ENCODE peak calls at places on chromosomes 1 and 21, in four cellular contexts. X is mesendoderm, P is Karpas-422, D is psoas muscle. W is an unnamed sample.
A peak's percentile ranks its signal among the peaks of the same experiment; 100 is the strongest.

GRCh38 chr1:156682166-156682890 is 5.1 kb upstream of the NES start:
- DNase-seq in X (peak; percentile 82), P (no peak), D (no peak), W (no peak)

GRCh38 chr1:162689745-162690671 is 57.7 kb downstream of the DDR2 start:
- DNase-seq in X (no peak), P (no peak), D (no peak), W (no peak)

GRCh38 chr1:233233508-233234040 is 62.0 kb downstream of the PCNX2 start:
- DNase-seq in X (peak; percentile 94), P (no peak), D (no peak), W (no peak)

GRCh38 chr1:83065952-83066727 is 932.8 kb downstream of the TTLL7 start:
- DNase-seq in X (peak; percentile 3), P (no peak), D (no peak), W (no peak)

GRCh38 chr21:38228115-38228514 is 28.7 kb upstream of the KCNJ15 start:
- DNase-seq in X (peak; percentile 73), P (no peak), D (no peak), W (peak; percentile 76)

GRCh38 chr1:77378723-77379533 is 97.1 kb downstream of the AK5 start:
- DNase-seq in X (peak; percentile 39), P (no peak), D (no peak), W (no peak)

GRCh38 chr1:206000641-206001339 is 2.4 kb downstream of the RAB7B start:
- DNase-seq in X (no peak), P (no peak), D (no peak), W (no peak)

GRCh38 chr21:43626390-43626789 is 32.9 kb downstream of the HSF2BP start:
- DNase-seq in X (peak; percentile 76), P (no peak), D (no peak), W (no peak)

GRCh38 chr1:4324621-4325020 is 329.8 kb upstream of the AJAP1 start:
- DNase-seq in X (no peak), P (no peak), D (no peak), W (no peak)

GRCh38 chr1:81165963-81166362 is 634.8 kb upstream of the ADGRL2 start:
- DNase-seq in X (no peak), P (no peak), D (no peak), W (no peak)

GRCh38 chr1:3922851-3923250 is 22.8 kb upstream of the C1orf174 start:
- DNase-seq in X (no peak), P (no peak), D (no peak), W (no peak)

GRCh38 chr21:42543106-42543847 is 29.6 kb downstream of the SLC37A1 start:
- DNase-seq in X (no peak), P (no peak), D (no peak), W (no peak)

GRCh38 chr1:29647581-29647980 is 411.3 kb downstream of the PTPRU start:
- DNase-seq in X (no peak), P (no peak), D (no peak), W (no peak)

GRCh38 chr1:150981177-150981804 is 801 bp upstream of the ANXA9 start:
- DNase-seq in X (peak; percentile 96), P (no peak), D (no peak), W (peak; percentile 72)

GRCh38 chr1:197924516-197925123 is 7.4 kb downstream of the LHX9 start:
- DNase-seq in X (peak; percentile 71), P (peak; percentile 72), D (no peak), W (peak; percentile 41)

GRCh38 chr1:156502749-156503671 is 2.4 kb upstream of the MEF2D start:
- DNase-seq in X (peak; percentile 99), P (peak; percentile 44), D (peak; percentile 91), W (peak; percentile 92)

GRCh38 chr1:20405893-20406604 is 80.0 kb downstream of the CAMK2N1 start:
- DNase-seq in X (no peak), P (peak; percentile 73), D (no peak), W (no peak)

GRCh38 chr21:26624983-26625519 is 52.0 kb upstream of the CYYR1 start:
- DNase-seq in X (no peak), P (no peak), D (no peak), W (no peak)

GRCh38 chr1:11761988-11762406 is at the start of gene C1orf167:
- DNase-seq in X (peak; percentile 52), P (peak; percentile 49), D (no peak), W (peak; percentile 12)

GRCh38 chr1:25148673-25149300 is 83.5 kb downstream of the SYF2 start:
- DNase-seq in X (peak; percentile 63), P (peak; percentile 87), D (no peak), W (no peak)

GRCh38 chr1:42003433-42003832 is 84.7 kb upstream of the HIVEP3 start:
- DNase-seq in X (no peak), P (no peak), D (no peak), W (peak; percentile 90)

GRCh38 chr1:64540265-64540791 is 70.4 kb downstream of the CACHD1 start:
- DNase-seq in X (peak; percentile 49), P (no peak), D (no peak), W (no peak)

GRCh38 chr1:173823776-173824314 is 628 bp upstream of the DARS2 start:
- DNase-seq in X (no peak), P (no peak), D (no peak), W (no peak)

GRCh38 chr1:118988186-118989005 is at the start of gene TBX15:
- DNase-seq in X (peak; percentile 75), P (no peak), D (peak; percentile 80), W (no peak)

GRCh38 chr1:228000836-228001563 is 5.8 kb upstream of the WNT3A start:
- DNase-seq in X (no peak), P (no peak), D (peak; percentile 16), W (no peak)

GRCh38 chr21:24375201-24375600 is 1232.1 kb downstream of the MRPL39 start:
- DNase-seq in X (peak; percentile 65), P (peak; percentile 69), D (peak; percentile 22), W (peak; percentile 35)

GRCh38 chr21:41605178-41605933 is 97.4 kb upstream of the TMPRSS2 start:
- DNase-seq in X (no peak), P (no peak), D (no peak), W (no peak)

GRCh38 chr1:171220551-171221175 is 27.6 kb upstream of the FMO1 start:
- DNase-seq in X (peak; percentile 96), P (no peak), D (no peak), W (no peak)

GRCh38 chr1:54975709-54976108 is 4.7 kb upstream of the TMEM61 start:
- DNase-seq in X (no peak), P (no peak), D (no peak), W (no peak)

GRCh38 chr1:204507317-204508105 is 8.7 kb upstream of the MDM4 start:
- DNase-seq in X (peak; percentile 94), P (peak; percentile 63), D (no peak), W (peak; percentile 28)

GRCh38 chr21:35326677-35327076 is 277.6 kb upstream of the RUNX1 start:
- DNase-seq in X (no peak), P (no peak), D (no peak), W (no peak)

GRCh38 chr1:209576798-209577197 is 6.7 kb upstream of the CAMK1G start:
- DNase-seq in X (peak; percentile 77), P (peak; percentile 79), D (peak; percentile 88), W (peak; percentile 85)

GRCh38 chr1:175075572-175076568 is 8.2 kb downstream of the TNN start:
- DNase-seq in X (peak; percentile 39), P (peak; percentile 40), D (no peak), W (no peak)

GRCh38 chr1:22057861-22058260 is 5.4 kb downstream of the CDC42 start:
- DNase-seq in X (peak; percentile 69), P (no peak), D (no peak), W (no peak)

GRCh38 chr1:209485167-209485566 is 98.3 kb upstream of the CAMK1G start:
- DNase-seq in X (no peak), P (no peak), D (no peak), W (peak; percentile 68)

GRCh38 chr1:14345925-14346550 is 252.4 kb upstream of the KAZN start:
- DNase-seq in X (peak; percentile 83), P (no peak), D (no peak), W (no peak)

DNA sequence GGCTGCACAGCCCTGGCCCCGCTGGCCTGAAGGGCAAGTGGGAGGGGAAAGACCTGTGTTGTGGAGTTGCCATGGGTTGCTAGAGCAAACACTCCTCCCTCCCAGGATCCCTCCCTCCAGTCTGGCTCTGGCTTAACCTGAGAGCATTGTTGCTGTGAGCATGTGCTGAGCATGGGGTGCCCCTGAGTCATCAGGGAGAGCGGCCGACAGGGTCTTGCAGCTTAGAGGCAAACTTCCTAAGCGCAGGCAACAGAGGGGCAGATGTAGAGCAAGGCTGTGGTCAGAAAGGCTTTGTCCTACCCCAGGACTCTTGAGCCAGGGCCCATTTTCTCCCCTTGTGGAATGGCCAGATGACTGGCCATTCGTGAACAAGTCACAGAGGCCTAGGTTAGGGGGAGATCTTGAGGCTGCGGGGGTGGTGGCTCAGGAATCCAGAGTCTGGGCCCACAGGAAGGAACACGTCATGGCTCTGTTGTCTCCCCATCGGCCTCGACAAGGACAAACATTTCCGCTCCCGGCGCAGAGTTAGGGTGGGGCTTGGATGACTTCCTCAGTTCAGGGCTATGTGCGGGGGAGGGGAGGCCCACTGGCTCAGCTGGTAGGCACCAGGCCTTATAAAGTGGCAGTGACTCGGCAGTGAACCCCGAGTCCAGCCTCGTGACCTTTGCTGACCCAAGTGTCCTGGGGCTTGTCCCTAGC is 362 bp upstream of the DYNLT4 start:
- DNase-seq in X (peak; percentile 100), P (peak; percentile 71), D (peak; percentile 97), W (peak; percentile 96)
- H3K4me3 ChIP-seq in X (no peak overlapping the region), P (no peak overlapping the region), D (peak overlapping the region; percentile 51), W (no peak overlapping the region)

GRCh38 chr1:155079210-155079486 is 511 bp downstream of the EFNA3 start:
- DNase-seq in X (no peak), P (no peak), D (no peak), W (no peak)
- H3K27ac ChIP-seq in X (no peak overlapping the region), P (no peak overlapping the region), D (no peak overlapping the region), W (no peak overlapping the region)

DNA sequence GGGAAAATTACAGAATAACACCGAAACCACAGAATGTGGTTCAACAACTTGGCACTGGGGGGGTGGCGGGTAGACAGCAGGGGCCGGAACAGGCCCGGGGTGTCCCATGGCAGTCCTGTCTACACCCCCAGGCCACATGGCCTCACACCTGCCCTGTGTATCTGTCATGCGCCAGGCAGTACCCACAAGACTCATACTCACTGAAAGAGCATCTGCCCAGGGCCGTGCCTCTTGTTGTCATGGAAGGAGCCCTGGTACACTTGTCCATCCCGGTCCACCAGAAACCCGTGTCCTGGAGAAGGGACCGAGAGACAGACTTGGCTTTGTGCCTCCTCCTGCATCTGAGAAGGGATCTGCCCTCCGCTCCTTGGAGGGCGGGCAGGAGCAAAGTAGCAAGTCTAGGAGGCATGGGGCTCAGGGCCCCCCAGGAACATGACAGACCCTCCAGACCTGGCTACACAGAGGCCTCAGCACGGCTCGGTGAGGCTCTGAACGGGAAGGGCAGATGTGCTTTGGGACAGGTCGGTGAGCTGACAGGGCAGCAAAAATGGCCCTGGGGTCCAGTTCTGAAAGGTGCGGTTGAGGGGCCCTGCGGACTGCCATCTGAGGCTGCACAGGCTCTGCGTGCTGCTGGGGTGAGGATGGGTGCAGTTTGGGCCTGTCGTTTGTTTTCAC is 5.6 kb downstream of the MORN1 start:
- DNase-seq in X (no peak), P (no peak), D (peak; percentile 31), W (no peak)
- H3K4me1 ChIP-seq in X (no peaks in the 10 kb centered on the region), P (peaks cover 11% of the 10 kb centered on the region), D (peaks cover 6% of the 10 kb centered on the region), W (peaks cover 8% of the 10 kb centered on the region)

GRCh38 chr1:70707214-70707613 is 296.1 kb downstream of the CTH start:
- DNase-seq in X (no peak), P (no peak), D (no peak), W (no peak)

GRCh38 chr1:70706381-70707173 is 295.5 kb downstream of the CTH start:
- DNase-seq in X (peak; percentile 39), P (no peak), D (no peak), W (no peak)
- H3K4me3 ChIP-seq in X (no peak overlapping the region), P (no peak overlapping the region), D (peak overlapping the region; percentile 35), W (peak overlapping the region; percentile 28)

GRCh38 chr1:30891223-30891552 is 17.4 kb downstream of the SDC3 start:
- DNase-seq in X (no peak), P (no peak), D (no peak), W (no peak)
- H3K27ac ChIP-seq in X (no peak overlapping the region), P (no peak overlapping the region), D (no peak overlapping the region), W (no peak overlapping the region)

GRCh38 chr21:46028547-46029200 is 47.1 kb downstream of the COL6A1 start:
- DNase-seq in X (no peak), P (no peak), D (no peak), W (no peak)
- H3K4me1 ChIP-seq in X (peaks cover 2% of the 10 kb centered on the region), P (no peaks in the 10 kb centered on the region), D (no peaks in the 10 kb centered on the region), W (no peaks in the 10 kb centered on the region)